ENCODE peak calls at places on chromosomes 5 and 9, in five cellular contexts. O is left lung, J is cardiac fibroblast, B is skeletal muscle cell, M is ovary. X is an unnamed sample.

GRCh38 chr9:76901801-76902200 is 4.1 kb downstream of the PRUNE2 start:
- DNase-seq in J (no peak), B (no peak), M (no peak), O (no peak), X (no peak)

GRCh38 chr5:138668981-138669380 is 84.2 kb upstream of the CTNNA1 start:
- DNase-seq in M (no peak), B (no peak), J (no peak), O (no peak), X (no peak)

GRCh38 chr5:115770466-115770865 is 46.0 kb downstream of the CDO1 start:
- DNase-seq in M (no peak), B (no peak), O (no peak), J (no peak), X (peak)

GRCh38 chr5:683619-684481 is 9.3 kb downstream of the TPPP start:
- DNase-seq in M (no peak), J (no peak), O (peak), B (no peak), X (peak)

GRCh38 chr9:4116708-4117460 is 183.0 kb downstream of the GLIS3 start:
- DNase-seq in J (peak), B (peak), M (no peak), O (no peak), X (no peak)

GRCh38 chr9:115146581-115147021 is 28.6 kb upstream of the TNC start:
- DNase-seq in J (peak), O (no peak), B (peak), M (no peak), X (no peak)

GRCh38 chr9:34500623-34501267 is 22.0 kb downstream of the ENHO start:
- DNase-seq in B (no peak), M (peak), O (peak), J (peak), X (peak)

GRCh38 chr5:35369965-35370790 is 139.9 kb upstream of the PRLR start:
- DNase-seq in B (no peak), J (no peak), M (no peak), O (no peak), X (no peak)

GRCh38 chr9:110638381-110638954 is 30.1 kb upstream of the MUSK start:
- DNase-seq in O (no peak), M (no peak), B (no peak), J (peak), X (no peak)

GRCh38 chr9:3876553-3876952 is 350.8 kb upstream of the RFX3 start:
- DNase-seq in J (no peak), B (no peak), O (no peak), M (no peak), X (no peak)

GRCh38 chr9:96453625-96454024 is 3.7 kb downstream of the HABP4 start:
- DNase-seq in O (no peak), M (no peak), J (peak), B (no peak), X (peak)

GRCh38 chr9:76441551-76442322 is 17.2 kb upstream of the GCNT1 start:
- DNase-seq in J (peak), M (no peak), O (no peak), B (peak), X (no peak)

DNA sequence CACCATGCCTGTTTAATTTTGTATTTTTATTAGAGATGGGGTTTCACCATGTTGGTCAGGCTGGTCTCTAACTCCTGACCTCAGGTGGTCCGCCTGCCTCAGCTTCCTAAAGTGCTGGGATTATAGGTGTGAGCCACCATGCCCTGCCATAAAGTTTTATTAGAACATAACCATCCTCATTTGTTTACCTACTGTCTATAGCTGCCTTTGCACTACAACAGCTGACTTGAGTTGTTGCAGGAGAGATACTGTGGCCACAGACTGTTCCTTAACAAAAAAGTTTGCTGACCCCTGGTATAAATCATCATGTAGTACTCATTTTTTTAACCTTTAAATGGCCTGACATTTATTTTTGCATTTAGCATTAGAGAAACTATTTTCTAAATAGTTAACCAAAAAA is 31.7 kb downstream of the SNX30 start:
- DNase-seq in B (no peak), J (no peak), O (no peak), M (no peak), X (no peak)
- H3K4me3 ChIP-seq in B (no peak), J (no peak), O (no peak), M (no peak), X (no peak)

GRCh38 chr9:134365791-134366222 is 39.6 kb downstream of the RXRA start:
- DNase-seq in J (no peak), M (peak), O (no peak), B (no peak), X (peak)
- H3K4me3 ChIP-seq in J (no peak), M (no peak), O (no peak), B (no peak), X (no peak)

GRCh38 chr9:136244116-136244775 is 1.4 kb downstream of the QSOX2 start:
- DNase-seq in M (no peak), J (no peak), B (no peak), O (no peak), X (no peak)
- H3K4me3 ChIP-seq in M (no peak), J (no peak), B (peak), O (peak), X (peak)

DNA sequence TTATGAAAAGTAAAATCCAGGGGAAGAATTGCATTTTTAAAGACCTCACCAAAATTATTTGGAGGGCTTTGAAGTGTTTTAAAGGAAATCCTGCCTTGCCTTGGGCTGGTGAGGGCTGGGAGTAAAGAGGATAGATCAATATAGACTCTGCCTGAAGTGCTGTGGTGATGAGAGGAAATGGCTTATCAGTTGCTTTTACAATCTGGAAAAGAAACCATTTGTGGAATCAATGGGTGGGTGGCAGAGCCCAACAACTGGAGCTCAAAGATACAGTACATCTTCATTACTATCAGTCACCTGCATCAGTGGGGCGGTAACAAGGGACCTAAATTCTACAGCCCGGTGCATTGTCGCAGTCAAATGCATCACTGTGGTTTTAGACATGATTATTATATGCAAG is 41.5 kb upstream of the HMHB1 start:
- DNase-seq in O (no peak), J (no peak), M (no peak), B (no peak), X (no peak)
- H3K4me3 ChIP-seq in O (no peak), J (no peak), M (no peak), B (no peak), X (no peak)

DNA sequence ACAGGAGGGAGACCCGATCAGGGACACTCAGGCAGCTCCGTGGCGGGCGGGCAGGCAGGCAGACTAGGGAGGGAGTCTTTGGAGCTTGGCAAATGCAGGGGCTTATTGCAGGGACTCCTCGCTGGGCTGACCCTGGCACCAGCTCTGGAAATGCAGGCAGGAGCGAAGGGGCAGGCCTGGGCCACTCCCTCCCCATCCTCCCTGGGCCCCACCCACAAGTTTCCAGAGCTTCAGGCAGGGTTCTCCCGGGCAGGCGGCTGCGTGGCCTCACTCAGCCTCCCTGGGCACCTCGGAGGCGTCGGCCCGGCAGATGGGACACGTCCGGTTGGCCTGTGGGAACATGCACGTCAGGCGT is 8.5 kb downstream of the RNF44 start:
- DNase-seq in J (no peak), O (no peak), B (no peak), M (no peak), X (no peak)
- H3K4me3 ChIP-seq in J (no peak), O (no peak), B (no peak), M (no peak), X (no peak)

GRCh38 chr5:120683580-120683979 is 219.5 kb downstream of the PRR16 start:
- DNase-seq in B (no peak), M (no peak), J (no peak), O (no peak), X (no peak)

GRCh38 chr5:120678279-120678678 is 214.2 kb downstream of the PRR16 start:
- DNase-seq in M (no peak), J (peak), B (peak), O (no peak), X (no peak)

GRCh38 chr5:120684213-120684612 is 220.1 kb downstream of the PRR16 start:
- DNase-seq in M (no peak), J (peak), B (no peak), O (no peak), X (no peak)

GRCh38 chr5:120684749-120685415 is 220.8 kb downstream of the PRR16 start:
- DNase-seq in O (no peak), J (peak), B (no peak), M (no peak), X (no peak)

DNA sequence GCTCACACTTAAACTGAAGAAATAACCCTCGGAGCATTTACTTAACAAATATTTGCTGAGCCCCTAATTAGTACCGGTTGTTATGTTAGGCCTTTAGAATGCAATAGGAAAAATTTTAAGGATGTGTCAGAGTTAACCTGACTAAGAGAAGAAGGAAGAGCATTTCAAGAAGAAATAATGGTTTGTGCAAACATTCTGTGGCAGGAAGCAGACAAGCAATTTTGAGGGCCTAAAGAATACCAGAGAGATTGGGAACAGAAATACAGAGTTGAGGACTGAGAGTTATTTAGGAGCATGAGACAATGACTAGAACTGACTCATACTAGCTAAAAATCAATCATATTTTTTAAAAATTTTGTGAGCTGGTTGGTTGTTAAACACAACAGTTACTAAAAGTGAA is 218.8 kb downstream of the PRR16 start:
- DNase-seq in M (no peak), B (no peak), O (no peak), J (peak), X (no peak)
- H3K4me3 ChIP-seq in M (no peak), B (no peak), O (no peak), J (no peak), X (no peak)

DNA sequence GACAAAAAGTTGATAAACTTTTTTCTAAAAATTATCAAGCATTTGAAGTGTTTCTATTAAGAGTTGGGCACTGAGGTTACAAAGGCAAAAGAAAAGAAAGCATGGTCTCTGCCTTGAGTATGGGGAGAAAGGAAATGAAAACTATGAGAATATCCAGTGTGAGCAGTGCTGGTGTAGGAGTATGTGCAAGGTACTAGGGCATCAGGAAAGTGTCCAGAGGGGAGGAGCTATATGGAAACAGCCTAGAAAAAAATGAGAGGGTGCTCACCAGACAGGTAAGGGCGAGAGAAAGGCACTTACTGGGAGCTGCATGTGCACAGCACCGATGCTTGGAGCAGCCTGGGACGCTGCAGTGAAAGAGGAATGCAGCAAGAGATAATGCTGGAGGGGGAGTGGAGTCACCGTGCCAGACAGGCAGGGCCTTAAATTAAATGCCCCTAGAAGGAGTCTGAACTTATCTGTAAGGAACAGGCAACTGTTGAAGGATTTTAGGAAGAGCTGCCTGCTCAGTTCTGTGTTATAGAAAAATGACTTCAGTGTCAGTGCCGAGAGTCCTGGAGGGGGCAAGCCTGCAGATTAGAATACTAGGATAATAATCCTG is 14.1 kb downstream of the MCC start:
- DNase-seq in O (no peak), B (no peak), M (no peak), J (no peak), X (no peak)
- H3K4me3 ChIP-seq in O (no peak), B (no peak), M (no peak), J (no peak), X (no peak)

GRCh38 chr5:41508696-41509398 is 1.6 kb downstream of the PLCXD3 start:
- DNase-seq in J (no peak), M (peak), O (no peak), B (no peak), X (no peak)
- H3K4me3 ChIP-seq in J (peak), M (peak), O (peak), B (no peak), X (no peak)

GRCh38 chr9:131762356-131762932 is 22.6 kb upstream of the RAPGEF1 start:
- DNase-seq in O (peak), B (no peak), J (peak), M (peak), X (peak)
- H3K4me3 ChIP-seq in O (no peak), B (no peak), J (no peak), M (no peak), X (no peak)

X was measured in testis.